ENCODE peak calls at places on chromosomes 6 and 20, in four cellular contexts. K, U, P and D are unnamed samples.

GRCh38 chr6:70616728-70617260 is 50.1 kb downstream of the SDHAF4 start:
- DNase-seq in P (no peak), U (no peak), K (no peak), D (no peak)

GRCh38 chr6:21893778-21894177 is 300.2 kb downstream of the SOX4 start:
- DNase-seq in K (no peak), P (no peak), U (no peak), D (no peak)

GRCh38 chr6:166005846-166006592 is 161.6 kb downstream of the TBXT start:
- DNase-seq in P (no peak), K (no peak), U (peak), D (no peak)

GRCh38 chr20:47032969-47033578 is 138.4 kb downstream of the EYA2 start:
- DNase-seq in P (no peak), K (no peak), U (no peak), D (no peak)

GRCh38 chr20:19605759-19606158 is 152.3 kb upstream of the RIN2 start:
- DNase-seq in K (no peak), U (no peak), P (no peak), D (no peak)

GRCh38 chr6:85640806-85641205 is 1.9 kb downstream of the SYNCRIP start:
- DNase-seq in P (no peak), U (no peak), K (no peak), D (no peak)

GRCh38 chr20:19673575-19673974 is 84.5 kb upstream of the RIN2 start:
- DNase-seq in U (no peak), P (no peak), K (no peak), D (no peak)

GRCh38 chr6:8245736-8246135 is 143.4 kb upstream of the EEF1E1 start:
- DNase-seq in K (no peak), U (no peak), P (no peak), D (no peak)

GRCh38 chr20:43824279-43824678 is 90.4 kb upstream of the TOX2 start:
- DNase-seq in P (no peak), U (no peak), K (no peak), D (no peak)

GRCh38 chr20:48002517-48002970 is 217.3 kb upstream of the SULF2 start:
- DNase-seq in K (no peak), U (no peak), P (no peak), D (no peak)

GRCh38 chr20:23625236-23625964 is 12.4 kb downstream of the CST3 start:
- DNase-seq in P (no peak), U (no peak), K (no peak), D (no peak)

GRCh38 chr20:23623666-23624065 is 14.1 kb downstream of the CST3 start:
- DNase-seq in U (no peak), P (no peak), K (no peak), D (no peak)

GRCh38 chr20:23624307-23624706 is 13.4 kb downstream of the CST3 start:
- DNase-seq in K (no peak), P (no peak), U (no peak), D (no peak)

GRCh38 chr20:23626040-23626620 is 11.6 kb downstream of the CST3 start:
- DNase-seq in P (no peak), K (no peak), U (no peak), D (no peak)

GRCh38 chr20:23622839-23623343 is 14.9 kb downstream of the CST3 start:
- DNase-seq in P (peak), K (peak), U (peak), D (no peak)
- TF ChIP-seq POLR2A in P (no peak), K (no peak), U (no peak), D (no peak)

GRCh38 chr6:113969888-113970807 is 800 bp downstream of the HDAC2 start:
- DNase-seq in K (peak), P (peak), U (peak), D (peak)

GRCh38 chr6:113968472-113968871 is 2.5 kb downstream of the HDAC2 start:
- DNase-seq in K (no peak), P (no peak), U (no peak), D (no peak)

GRCh38 chr6:113967777-113968176 is 3.2 kb downstream of the HDAC2 start:
- DNase-seq in K (no peak), P (no peak), U (no peak), D (no peak)

GRCh38 chr6:113971786-113972185 is 838 bp upstream of the HDAC2 start:
- DNase-seq in K (no peak), P (no peak), U (no peak), D (no peak)

GRCh38 chr6:113970808-113971676 is at the start of gene HDAC2:
- DNase-seq in K (peak), P (peak), U (peak), D (peak)
- TF ChIP-seq POLR2A in K (peak), P (peak), U (peak), D (peak)

DNA sequence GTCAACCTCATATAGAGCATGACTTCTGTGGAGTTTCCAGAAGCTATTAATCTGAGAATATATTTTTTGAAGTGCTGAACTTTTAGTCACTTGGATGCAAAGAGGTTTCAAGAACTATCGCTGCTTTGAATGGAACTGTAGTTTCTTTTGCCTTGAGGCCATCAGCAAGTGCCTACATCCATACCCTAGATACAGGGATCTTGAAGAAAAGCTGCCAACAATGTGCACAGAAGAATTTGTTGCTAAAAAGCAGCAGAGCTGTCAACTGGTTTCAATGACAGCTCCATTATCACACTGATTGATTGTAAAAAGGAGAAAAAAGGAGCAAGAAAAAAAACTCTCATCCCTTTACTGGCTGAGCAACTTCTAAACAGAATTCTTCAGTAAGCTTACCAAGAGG is 251.0 kb upstream of the NRSN1 start:
- DNase-seq in P (no peak), U (no peak), K (no peak), D (no peak)
- TF ChIP-seq POLR2A in P (no peak), U (no peak), K (no peak), D (no peak)

GRCh38 chr20:64033981-64034493 is 1.9 kb upstream of the C20orf204 start:
- DNase-seq in P (no peak), K (no peak), U (peak), D (no peak)

GRCh38 chr20:64036346-64037198 is 590 bp downstream of the C20orf204 start:
- DNase-seq in U (no peak), P (no peak), K (no peak), D (no peak)

GRCh38 chr20:64035933-64036345 is at the start of gene C20orf204:
- DNase-seq in U (no peak), P (no peak), K (no peak), D (no peak)

GRCh38 chr20:64037199-64037497 is 1.2 kb downstream of the C20orf204 start:
- DNase-seq in P (no peak), U (no peak), K (no peak), D (no peak)

GRCh38 chr20:64035066-64035932 is 683 bp upstream of the C20orf204 start:
- DNase-seq in P (no peak), K (no peak), U (no peak), D (no peak)
- TF ChIP-seq POLR2A in P (no peak), K (no peak), U (no peak), D (no peak)

GRCh38 chr20:45946149-45946970 is 11.9 kb downstream of the PCIF1 start:
- DNase-seq in P (no peak), U (peak), K (peak), D (no peak)
- TF ChIP-seq POLR2A in P (no peak), U (peak), K (peak), D (no peak)

GRCh38 chr6:7108964-7109836 is 1.4 kb downstream of the RREB1 start:
- DNase-seq in K (peak), U (peak), P (peak), D (peak)
- TF ChIP-seq POLR2A in K (no peak), U (peak), P (no peak), D (peak)

GRCh38 chr6:44229376-44230033 is 6.1 kb downstream of the SLC29A1 start:
- DNase-seq in U (no peak), K (no peak), P (no peak), D (no peak)
- TF ChIP-seq POLR2A in U (no peak), K (no peak), P (no peak), D (no peak)

DNA sequence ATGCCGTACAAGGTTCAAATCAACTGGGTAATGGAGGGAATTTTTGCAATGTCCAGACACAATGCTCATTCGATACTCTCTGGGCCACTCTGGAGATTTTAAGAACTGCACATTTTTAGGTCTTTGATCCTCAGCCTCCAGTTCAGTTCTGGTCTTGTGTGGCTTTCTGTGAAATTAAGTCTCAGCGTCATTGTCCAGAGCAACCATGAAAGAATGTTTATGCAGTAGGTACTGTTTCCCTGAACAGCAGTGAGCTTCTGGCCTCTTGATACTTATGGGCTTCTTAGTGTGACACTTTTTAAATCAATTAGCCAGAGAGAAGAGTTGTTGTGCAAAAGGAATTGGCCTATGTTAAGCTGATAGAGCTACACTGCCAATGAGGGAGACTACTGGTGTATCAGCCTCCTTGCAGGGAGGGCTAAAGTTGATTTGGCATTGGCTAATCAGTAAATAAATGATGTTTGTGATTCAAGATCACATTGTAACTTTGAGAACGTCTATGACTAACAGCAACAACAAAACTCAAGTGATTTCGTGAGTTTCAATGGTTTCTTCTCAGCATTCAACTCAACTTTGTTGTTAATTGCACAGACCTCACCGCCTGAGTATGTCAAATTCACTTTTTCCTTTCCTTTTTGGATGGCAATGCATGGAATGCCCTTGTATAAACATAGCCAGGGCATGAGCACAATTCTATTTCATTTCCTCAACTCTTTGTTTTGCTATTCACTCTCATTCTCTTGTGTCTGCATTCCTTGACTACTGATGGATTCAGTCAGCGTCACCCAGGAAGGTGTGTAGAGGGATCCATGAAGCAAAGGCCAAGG is 85.1 kb downstream of the GJA1 start:
- DNase-seq in K (no peak), P (no peak), U (no peak), D (no peak)
- TF ChIP-seq POLR2A in K (no peak), P (no peak), U (no peak), D (no peak)

DNA sequence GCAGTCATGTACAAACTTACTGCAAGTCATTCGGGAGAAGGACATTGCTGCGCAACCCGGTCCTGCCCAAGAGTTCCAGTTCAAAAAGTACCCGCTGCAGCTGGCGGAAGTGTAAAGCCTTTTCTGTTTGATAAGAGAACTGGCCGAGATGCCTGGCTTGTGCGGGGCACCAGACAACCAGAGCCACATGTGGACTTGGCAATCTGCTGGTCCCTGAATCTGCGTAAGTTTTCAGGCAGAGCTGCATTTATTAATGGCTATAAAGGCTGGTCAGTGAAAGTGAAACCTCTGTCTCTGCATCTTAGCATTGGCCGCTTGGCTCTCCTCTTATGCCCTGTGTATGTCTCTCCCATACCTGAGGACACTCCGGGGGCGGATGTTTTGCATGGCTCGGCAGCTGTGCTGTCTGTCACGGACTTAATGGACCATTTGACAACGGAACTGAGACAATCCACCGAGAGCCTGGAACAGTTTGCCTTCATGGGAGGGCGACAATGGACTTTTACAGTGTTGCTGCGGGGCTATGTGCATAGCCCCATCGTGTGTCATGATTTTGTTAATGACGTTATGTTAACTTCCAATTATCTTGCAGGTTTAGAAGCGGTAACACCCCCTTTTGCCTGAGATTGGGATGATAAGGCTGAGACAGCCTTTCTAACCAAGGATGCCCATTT is 19.8 kb upstream of the RGS17 start:
- DNase-seq in K (no peak), U (no peak), P (no peak), D (no peak)
- TF ChIP-seq POLR2A in K (no peak), U (no peak), P (no peak), D (no peak)

DNA sequence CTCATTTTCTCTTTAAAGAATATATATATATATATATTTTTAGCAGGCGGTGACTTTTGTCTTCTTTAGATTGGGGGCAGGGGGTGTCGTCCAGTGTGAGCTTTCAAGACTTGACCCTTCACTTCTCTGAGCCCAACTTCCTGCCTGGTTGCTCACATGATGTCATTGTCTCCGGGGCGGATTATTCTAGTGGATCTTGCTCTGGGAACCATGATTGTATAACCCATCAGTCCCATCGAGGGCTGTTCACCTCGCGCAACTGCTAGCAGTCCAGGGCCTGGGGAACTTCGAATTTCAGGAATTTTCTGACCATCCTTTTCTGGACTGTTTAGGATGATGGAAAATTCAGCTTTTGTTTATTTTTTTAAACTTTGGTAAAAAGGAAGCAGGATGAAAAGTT is 1.0 kb downstream of the IGF2R start:
- DNase-seq in P (peak), K (peak), U (peak), D (peak)
- TF ChIP-seq POLR2A in P (no peak), K (no peak), U (peak), D (peak)